ENCODE peak calls at places on chromosomes 12 and 14, in four cellular contexts. One of them, this sample, is unnamed.

GRCh38 chr12:108603743-108604142 is 5.9 kb upstream of the TMEM119 start:
- DNase-seq in endothelial cell of umbilical vein: no peak
- DNase-seq in spleen: no peak
- DNase-seq in tibial nerve: no peak
- DNase-seq in this sample: no peak

GRCh38 chr14:89428556-89429196 is 11.6 kb upstream of the FOXN3 start:
- DNase-seq in endothelial cell of umbilical vein: no peak
- DNase-seq in spleen: peak
- DNase-seq in tibial nerve: no peak
- DNase-seq in this sample: no peak

GRCh38 chr12:122889658-122890561 is 6.0 kb downstream of the VPS37B start:
- DNase-seq in endothelial cell of umbilical vein: no peak
- DNase-seq in spleen: no peak
- DNase-seq in tibial nerve: no peak
- DNase-seq in this sample: no peak

GRCh38 chr14:77097006-77097688 is 911 bp upstream of the CIPC start:
- DNase-seq in endothelial cell of umbilical vein: no peak
- DNase-seq in spleen: no peak
- DNase-seq in tibial nerve: no peak
- DNase-seq in this sample: no peak

GRCh38 chr12:65500121-65500846 is 221.8 kb downstream of the MSRB3 start:
- DNase-seq in endothelial cell of umbilical vein: peak
- DNase-seq in spleen: no peak
- DNase-seq in tibial nerve: no peak
- DNase-seq in this sample: no peak

GRCh38 chr12:14714437-14714836 is 18.0 kb upstream of the GUCY2C start:
- DNase-seq in endothelial cell of umbilical vein: no peak
- DNase-seq in spleen: no peak
- DNase-seq in tibial nerve: no peak
- DNase-seq in this sample: no peak

GRCh38 chr14:32980178-32980886 is 41.7 kb downstream of the NPAS3 start:
- DNase-seq in endothelial cell of umbilical vein: no peak
- DNase-seq in spleen: no peak
- DNase-seq in tibial nerve: no peak
- DNase-seq in this sample: no peak

GRCh38 chr12:82182601-82183000 is 175.6 kb downstream of the CCDC59 start:
- DNase-seq in endothelial cell of umbilical vein: no peak
- DNase-seq in spleen: no peak
- DNase-seq in tibial nerve: no peak
- DNase-seq in this sample: no peak

GRCh38 chr14:68949236-68949965 is 29.7 kb downstream of the ACTN1 start:
- DNase-seq in endothelial cell of umbilical vein: peak
- DNase-seq in spleen: no peak
- DNase-seq in tibial nerve: no peak
- DNase-seq in this sample: no peak

GRCh38 chr14:69043007-69043444 is 63.9 kb upstream of the ACTN1 start:
- DNase-seq in endothelial cell of umbilical vein: no peak
- DNase-seq in spleen: peak
- DNase-seq in tibial nerve: no peak
- DNase-seq in this sample: peak

GRCh38 chr14:90599748-90600507 is 203.1 kb downstream of the CALM1 start:
- DNase-seq in endothelial cell of umbilical vein: no peak
- DNase-seq in spleen: no peak
- DNase-seq in tibial nerve: no peak
- DNase-seq in this sample: no peak

DNA sequence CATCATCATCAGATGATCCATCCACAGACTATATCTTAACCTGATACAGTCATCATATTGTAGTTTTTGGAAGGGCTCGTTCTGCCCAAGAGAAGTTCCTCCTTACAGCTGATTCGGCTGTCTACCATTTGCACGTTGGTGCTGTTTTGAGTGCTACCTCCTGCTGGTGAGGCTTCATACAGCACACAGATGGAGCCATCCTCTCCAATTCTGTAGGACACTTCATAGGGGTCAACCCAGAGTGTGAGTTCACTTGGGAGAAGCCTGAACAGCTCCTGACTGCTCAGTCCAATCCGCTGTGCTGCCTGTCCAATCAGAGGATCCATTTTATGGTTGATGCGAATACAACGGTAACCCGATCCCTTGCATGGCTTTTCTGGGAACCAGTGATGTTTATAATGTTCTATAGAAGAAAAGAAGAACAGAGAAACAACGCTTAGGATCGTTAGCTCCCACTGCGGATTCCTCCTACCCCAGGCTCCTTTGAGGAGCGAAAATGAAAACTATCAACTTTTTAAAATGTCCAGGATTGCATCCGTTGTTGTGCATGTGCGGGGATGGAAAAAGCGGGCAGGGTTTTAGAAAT is 1.5 kb downstream of the BTG1 start:
- DNase-seq in endothelial cell of umbilical vein: peak
- DNase-seq in spleen: peak
- DNase-seq in tibial nerve: peak
- DNase-seq in this sample: peak
- TF ChIP-seq POLR2A in endothelial cell of umbilical vein: no peak
- TF ChIP-seq POLR2A in spleen: no peak
- TF ChIP-seq POLR2A in tibial nerve: no peak
- TF ChIP-seq POLR2A in this sample: no peak

DNA sequence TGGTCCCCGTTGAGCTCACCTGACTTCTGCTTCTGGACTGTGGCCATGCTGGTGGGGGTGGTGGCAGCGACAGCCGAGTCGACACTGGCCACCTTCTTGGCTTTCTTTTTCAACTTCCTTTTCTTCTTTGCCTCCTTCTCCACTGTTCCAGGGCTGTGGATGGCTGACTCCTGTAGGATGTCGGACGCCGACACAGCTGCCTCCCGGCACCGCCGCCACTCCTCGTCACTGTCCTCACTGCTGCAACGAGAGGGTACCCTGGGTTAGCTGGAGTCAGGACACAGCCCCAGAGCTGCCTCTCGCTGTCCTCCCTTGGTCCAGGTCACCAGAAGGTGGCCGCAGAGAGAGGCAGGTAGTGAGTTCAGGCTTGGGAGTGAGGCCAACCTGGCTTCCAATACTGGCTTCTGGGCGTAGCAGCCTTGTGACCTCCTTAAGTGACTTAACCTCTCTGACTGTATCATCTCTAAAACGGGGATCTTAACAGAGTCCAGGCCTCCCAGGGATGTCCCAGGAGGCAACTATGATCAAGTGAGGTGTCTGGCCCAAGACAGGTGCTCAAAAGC is 12.0 kb downstream of the C12orf43 start:
- DNase-seq in endothelial cell of umbilical vein: no peak
- DNase-seq in spleen: peak
- DNase-seq in tibial nerve: no peak
- DNase-seq in this sample: no peak
- H3K27ac ChIP-seq in endothelial cell of umbilical vein: no peak
- H3K27ac ChIP-seq in spleen: no peak
- H3K27ac ChIP-seq in tibial nerve: no peak
- H3K27ac ChIP-seq in this sample: no peak

DNA sequence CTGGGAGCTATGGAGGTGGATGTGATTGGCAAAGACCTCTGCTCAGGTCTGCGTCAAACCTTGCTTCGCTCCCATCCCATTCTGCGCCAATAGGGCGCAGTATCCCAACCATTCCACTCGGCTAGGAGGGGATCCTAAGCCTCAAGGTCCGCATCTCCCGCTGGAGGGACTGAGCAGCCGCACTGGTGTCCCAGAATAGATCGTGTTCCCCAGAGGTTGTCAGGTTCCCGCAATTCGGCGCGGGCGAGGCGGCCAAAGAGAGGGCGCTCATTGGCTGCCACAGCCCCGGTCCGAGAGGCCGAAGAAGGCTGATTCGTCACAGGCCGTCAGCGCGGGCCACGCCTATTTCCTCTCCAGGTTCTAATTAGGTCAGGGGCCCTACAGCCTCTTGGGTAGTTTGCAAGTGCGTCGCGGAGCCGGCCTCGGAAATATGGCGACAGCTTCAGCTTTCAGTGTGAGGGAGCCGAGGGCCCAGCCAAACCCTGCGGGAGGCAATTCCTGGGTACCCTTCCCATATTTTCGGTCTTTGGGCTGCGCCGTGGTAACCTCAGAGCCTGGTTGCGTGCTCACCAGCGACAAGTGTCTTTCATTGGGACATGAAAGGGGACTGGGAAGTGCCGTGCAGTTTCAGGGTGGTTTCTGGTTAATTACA is 5.0 kb downstream of the OR10AD1 start:
- DNase-seq in endothelial cell of umbilical vein: peak
- DNase-seq in spleen: peak
- DNase-seq in tibial nerve: peak
- DNase-seq in this sample: peak
- TF ChIP-seq POLR2A in endothelial cell of umbilical vein: peak
- TF ChIP-seq POLR2A in spleen: peak
- TF ChIP-seq POLR2A in tibial nerve: peak
- TF ChIP-seq POLR2A in this sample: peak

DNA sequence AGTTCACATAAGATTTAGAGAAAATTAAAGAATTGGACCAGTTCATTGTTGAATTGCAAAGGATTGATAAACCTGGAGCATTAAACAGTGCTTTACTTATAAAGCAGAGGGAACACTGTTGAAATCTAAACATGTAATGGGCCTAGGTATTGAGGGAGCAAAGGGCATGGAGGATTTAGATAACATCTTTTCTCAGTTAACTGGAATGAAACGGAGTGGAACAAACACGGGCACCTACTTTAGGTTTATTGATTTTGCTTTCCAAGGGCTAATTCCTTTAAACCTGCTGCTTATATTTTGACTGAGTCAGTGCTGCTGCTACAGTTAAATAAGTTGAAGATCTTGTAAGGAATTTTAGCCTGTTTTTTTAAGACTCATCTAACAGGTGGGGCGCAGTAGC is 5.6 kb downstream of the EIF4B start:
- DNase-seq in endothelial cell of umbilical vein: no peak
- DNase-seq in spleen: no peak
- DNase-seq in tibial nerve: no peak
- DNase-seq in this sample: no peak
- H3K27ac ChIP-seq in endothelial cell of umbilical vein: no peak
- H3K27ac ChIP-seq in spleen: no peak
- H3K27ac ChIP-seq in tibial nerve: no peak
- H3K27ac ChIP-seq in this sample: peak

GRCh38 chr14:54440870-54441868 is at the start of gene CNIH1:
- DNase-seq in endothelial cell of umbilical vein: peak
- DNase-seq in spleen: peak
- DNase-seq in tibial nerve: peak
- DNase-seq in this sample: peak
- TF ChIP-seq POLR2A in endothelial cell of umbilical vein: peak
- TF ChIP-seq POLR2A in spleen: no peak
- TF ChIP-seq POLR2A in tibial nerve: peak
- TF ChIP-seq POLR2A in this sample: peak